ENCODE peak calls at places on chromosomes 4 and X, in six cellular contexts. Y is IMR-90, F is neural crest cell, H is tibial nerve, G is Calu3, P is nephron progenitor cell. I is an unnamed sample.

GRCh38 chrX:48511561-48511960 is 2.8 kb downstream of the PORCN start:
- DNase-seq in F (no peak), Y (no peak), P (no peak), G (peak), H (no peak), I (peak)

GRCh38 chr4:80538276-80538926 is 202.9 kb downstream of the CFAP299 start:
- DNase-seq in G (no peak), Y (peak), H (no peak), P (no peak), F (no peak), I (no peak)

GRCh38 chr4:143337600-143338287 is 1.1 kb downstream of the GAB1 start:
- DNase-seq in H (peak), Y (peak), P (peak), F (peak), G (peak), I (peak)

GRCh38 chrX:108250654-108251579 is 159.3 kb downstream of the ATG4A start:
- DNase-seq in F (no peak), Y (no peak), P (no peak), G (no peak), H (no peak), I (no peak)

GRCh38 chr4:127055349-127055748 is 577.4 kb upstream of the INTU start:
- DNase-seq in G (no peak), P (no peak), Y (peak), F (no peak), H (no peak), I (no peak)

GRCh38 chrX:108584617-108585211 is 145.1 kb downstream of the COL4A5 start:
- DNase-seq in F (peak), H (no peak), G (peak), Y (no peak), P (peak), I (peak)

GRCh38 chrX:33207056-33207455 is 4.3 kb downstream of the DMD start:
- DNase-seq in P (no peak), Y (peak), H (no peak), G (no peak), F (no peak), I (no peak)

GRCh38 chrX:14528629-14529287 is 578 bp upstream of the GLRA2 start:
- DNase-seq in G (peak), H (peak), F (peak), P (peak), Y (peak), I (peak)

GRCh38 chr4:101191302-101192098 is 155.8 kb downstream of the PPP3CA start:
- DNase-seq in P (no peak), F (no peak), Y (peak), G (no peak), H (peak), I (peak)

GRCh38 chr4:153161599-153161971 is 42.7 kb upstream of the TRIM2 start:
- DNase-seq in Y (peak), F (no peak), P (no peak), H (no peak), G (no peak), I (no peak)

GRCh38 chrX:134908235-134908834 is 82.5 kb upstream of the SMIM10 start:
- DNase-seq in Y (peak), F (no peak), H (no peak), G (no peak), P (no peak), I (no peak)

GRCh38 chr4:7323872-7324650 is 110.7 kb downstream of the PSAPL1 start:
- DNase-seq in P (no peak), H (no peak), Y (no peak), F (no peak), G (no peak), I (no peak)

GRCh38 chr4:154491731-154492249 is at the start of gene DCHS2:
- DNase-seq in G (peak), H (no peak), Y (no peak), P (peak), F (peak), I (peak)

GRCh38 chrX:151694661-151695582 is at the start of gene PRRG3:
- DNase-seq in F (peak), P (peak), H (no peak), G (no peak), Y (no peak), I (peak)

GRCh38 chrX:70262952-70263567 is 3.1 kb upstream of the P2RY4 start:
- DNase-seq in H (no peak), P (peak), Y (peak), G (peak), F (peak), I (peak)

GRCh38 chr4:93184093-93184492 is 644.5 kb upstream of the ATOH1 start:
- DNase-seq in Y (no peak), H (no peak), F (no peak), G (no peak), P (no peak), I (no peak)

GRCh38 chr4:16779028-16779675 is 119.3 kb downstream of the LDB2 start:
- DNase-seq in G (no peak), Y (peak), H (no peak), F (no peak), P (no peak), I (no peak)

DNA sequence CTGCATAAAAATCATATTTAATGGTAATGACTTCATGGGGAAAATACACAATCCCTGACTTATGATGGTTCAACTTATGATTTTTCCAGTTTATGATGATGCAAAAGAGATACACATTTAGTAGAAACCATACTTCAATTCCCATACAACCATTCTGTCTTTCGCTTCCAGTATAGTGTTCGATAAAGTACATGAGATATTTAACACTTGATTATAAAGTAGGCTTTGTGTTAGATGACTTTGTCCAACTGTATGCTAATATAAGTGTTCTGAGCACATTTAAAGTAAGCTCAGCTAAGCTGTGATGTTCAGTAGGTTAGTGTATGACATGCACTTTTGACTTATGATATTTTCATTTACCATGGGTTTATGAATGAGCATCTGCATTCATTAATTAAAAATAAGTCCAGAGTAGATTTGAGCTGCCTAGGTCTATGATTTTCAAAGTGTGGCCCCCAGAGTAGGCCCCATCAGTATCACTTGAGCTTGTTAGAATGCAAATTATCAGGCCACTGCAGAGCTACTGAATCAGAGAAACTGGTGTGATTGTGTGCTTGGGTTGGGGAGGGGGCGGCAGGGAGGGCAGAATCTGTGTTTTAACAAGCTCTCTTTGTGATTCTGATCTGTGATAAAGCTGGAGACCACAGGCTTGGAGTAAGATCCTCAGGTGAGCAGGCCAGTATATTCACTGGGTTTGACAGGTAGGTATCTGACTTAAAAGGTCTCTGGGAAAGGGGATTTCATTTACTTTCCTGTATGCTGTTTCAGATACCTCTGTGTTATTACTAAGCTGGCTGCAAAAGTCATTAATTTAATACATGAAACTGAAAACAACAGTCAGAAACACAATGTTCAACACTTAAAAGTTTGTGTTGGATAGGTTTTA is 8.4 kb downstream of the ATP10D start:
- DNase-seq in F (no peak), G (no peak), Y (no peak), H (no peak), P (no peak), I (no peak)
- TF ChIP-seq CTCF in F (no peak), G (no peak), Y (no peak), H (no peak), P (no peak), I (no peak)

DNA sequence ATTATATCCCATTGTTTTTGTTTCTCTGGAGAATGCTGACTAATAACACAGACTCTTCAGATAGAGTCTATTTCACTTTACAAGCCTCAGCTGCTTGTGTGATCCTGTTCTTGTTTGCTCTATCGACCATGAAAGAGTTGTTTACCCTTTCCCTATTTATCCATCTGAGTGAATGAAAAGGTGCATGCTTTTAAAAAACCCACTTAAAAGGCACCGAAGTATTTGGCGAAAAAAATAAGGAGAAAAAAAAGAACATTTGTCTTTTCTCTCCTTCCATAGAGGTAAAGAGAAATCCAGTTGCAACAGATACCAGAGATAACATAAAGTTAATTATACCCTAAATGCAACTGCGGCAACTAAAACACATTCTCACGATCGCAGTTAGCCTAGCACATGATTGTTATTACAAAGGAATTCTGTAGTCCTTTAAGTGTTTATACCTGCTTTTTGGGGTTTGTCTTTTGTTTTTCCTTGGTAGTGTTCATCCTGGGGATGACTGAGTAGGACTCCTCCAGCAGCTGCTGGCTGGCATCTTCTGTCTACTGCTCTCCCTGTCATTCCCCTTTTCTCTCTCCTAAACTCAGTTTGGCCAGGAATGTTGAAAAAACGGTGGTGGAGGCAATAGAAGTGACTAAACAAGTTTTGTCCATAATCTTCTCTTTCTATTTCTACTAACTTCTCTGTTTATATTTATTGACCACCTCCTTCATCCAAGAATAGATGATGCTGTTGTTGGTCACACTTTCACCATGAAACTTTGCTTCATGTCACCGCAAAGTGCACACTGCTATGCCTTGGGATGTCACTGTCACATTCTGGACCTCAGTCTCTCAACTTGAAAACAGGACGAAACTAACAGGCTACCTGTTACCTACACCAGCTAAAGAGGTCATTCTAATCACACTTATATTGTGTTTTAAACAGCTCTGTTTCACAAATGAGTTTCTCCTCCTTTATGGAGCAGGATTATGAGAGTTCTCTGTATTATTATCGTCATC is 41.9 kb upstream of the FRAS1 start:
- DNase-seq in H (no peak), P (no peak), Y (no peak), G (no peak), F (no peak), I (no peak)
- TF ChIP-seq CTCF in H (no peak), P (no peak), Y (no peak), G (no peak), F (no peak), I (no peak)

GRCh38 chr4:4289055-4289454 is 899 bp downstream of the LYAR start:
- DNase-seq in F (no peak), P (no peak), H (no peak), Y (no peak), G (no peak), I (no peak)

GRCh38 chr4:4293279-4293678 is 3.2 kb downstream of the ZBTB49 start:
- DNase-seq in F (no peak), G (no peak), P (no peak), Y (no peak), H (no peak), I (no peak)

GRCh38 chr4:4289930-4290850 is at the start of the genes LYAR and ZBTB49:
- DNase-seq in Y (peak), H (peak), P (peak), F (peak), G (peak), I (peak)

GRCh38 chr4:4288098-4288497 is 1.9 kb downstream of the LYAR start:
- DNase-seq in H (no peak), G (no peak), F (no peak), Y (no peak), P (no peak), I (no peak)

DNA sequence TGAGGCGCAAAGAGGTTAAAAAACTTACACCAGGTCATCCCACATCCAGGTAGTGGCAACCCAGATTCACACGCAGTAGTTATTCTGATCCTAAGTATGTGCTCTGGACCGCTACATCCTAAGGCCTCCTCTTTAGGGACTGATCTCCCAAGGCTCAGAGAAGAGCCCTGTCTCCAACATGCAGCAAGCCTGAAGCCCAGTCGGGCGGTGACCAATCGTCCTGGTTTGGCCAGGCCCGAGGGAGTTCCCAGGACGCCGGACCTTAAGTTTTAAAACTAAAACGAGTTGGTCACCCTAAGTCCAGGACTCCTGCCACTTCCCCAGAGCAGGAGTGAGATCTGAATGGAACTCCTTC is 402 bp downstream of the LYAR start:
- DNase-seq in G (peak), Y (no peak), F (no peak), H (no peak), P (no peak), I (no peak)
- TF ChIP-seq CTCF in G (no peak), Y (no peak), F (no peak), H (no peak), P (no peak), I (no peak)

DNA sequence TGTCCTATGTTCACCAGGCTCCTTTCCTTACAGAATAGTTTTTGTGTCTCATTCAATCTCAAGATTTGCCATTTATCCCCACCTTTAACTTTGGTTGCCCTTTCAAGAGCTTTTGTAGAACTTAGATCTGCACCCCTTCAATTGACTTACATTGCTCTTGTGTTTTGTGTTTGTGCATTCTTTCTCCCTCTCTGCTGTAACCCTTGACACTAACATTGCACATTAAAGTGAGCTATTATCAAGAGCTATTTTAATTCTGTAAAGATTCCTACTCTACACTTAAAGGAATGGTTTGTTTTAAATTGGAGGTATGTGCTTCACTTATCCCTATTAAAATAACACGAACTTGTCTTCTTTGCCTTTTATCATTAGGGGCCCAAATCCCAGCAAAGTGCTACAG is 65.3 kb downstream of the CDS1 start:
- DNase-seq in P (no peak), Y (no peak), G (no peak), F (no peak), H (no peak), I (no peak)
- TF ChIP-seq CTCF in P (no peak), Y (no peak), G (no peak), F (no peak), H (no peak), I (no peak)

GRCh38 chr4:14130551-14130950 is 503.0 kb upstream of the BOD1L1 start:
- DNase-seq in P (no peak), F (no peak), G (no peak), Y (peak), H (no peak), I (no peak)

GRCh38 chr4:14125375-14126129 is 498.0 kb upstream of the BOD1L1 start:
- DNase-seq in Y (no peak), P (no peak), F (no peak), G (no peak), H (no peak), I (no peak)
- TF ChIP-seq CTCF in Y (no peak), P (no peak), F (no peak), G (no peak), H (no peak), I (no peak)

GRCh38 chr4:130738233-130738632 is 1642.3 kb downstream of the C4orf33 start:
- DNase-seq in H (no peak), F (no peak), P (no peak), Y (no peak), G (no peak), I (no peak)
- TF ChIP-seq CTCF in H (no peak), F (no peak), P (no peak), Y (no peak), G (no peak), I (no peak)

I was measured in endothelial cell.